ENCODE peak calls at places on chromosomes 16 and 17, in ten cellular contexts. C is LoVo; P is breast epithelium; R is GM12891; H is H4; J is effector memory CD4-positive, alpha-beta T cell; S is DMS 273 treated with DMSO at 0.1 percent for 48 hours; X is BE2C; A is stimulated activated CD8-positive, alpha-beta memory T cell treated with anti-CD3 and anti-CD28 coated beads, Interleukin-2, amount 100 ng/mL, for 48 hours; I is CD4-positive, alpha-beta memory T cell. T is an unnamed sample.

GRCh38 chr17:73474370-73474988 is 162.7 kb upstream of the CDC42EP4 start:
- DNase-seq in R (no peak), S (peak), A (no peak), C (peak), J (no peak), H (peak), I (no peak), P (no peak), X (peak), T (no peak)

GRCh38 chr17:37488009-37488604 is 1.6 kb upstream of the DUSP14 start:
- DNase-seq in A (no peak), S (peak), I (no peak), C (peak), R (no peak), P (no peak), H (peak), X (no peak), J (no peak), T (no peak)

GRCh38 chr17:66803474-66803951 is 31.4 kb upstream of the CACNG5 start:
- DNase-seq in H (no peak), S (no peak), R (no peak), C (no peak), J (no peak), I (no peak), X (no peak), P (no peak), A (no peak), T (no peak)

GRCh38 chr16:4032768-4033167 is 83.5 kb downstream of the ADCY9 start:
- DNase-seq in S (no peak), A (no peak), J (no peak), R (no peak), P (no peak), H (no peak), I (no peak), X (no peak), C (no peak), T (peak)

GRCh38 chr17:63701477-63702222 is 1.7 kb upstream of the LIMD2 start:
- DNase-seq in A (peak), X (no peak), H (no peak), C (no peak), S (no peak), J (peak), P (no peak), I (peak), R (peak), T (peak)

GRCh38 chr16:11696266-11697012 is 28.2 kb downstream of the SNN start:
- DNase-seq in J (no peak), S (no peak), P (no peak), H (no peak), C (no peak), R (no peak), A (no peak), X (no peak), I (no peak), T (peak)

GRCh38 chr16:78821335-78821734 is 721.9 kb downstream of the WWOX start:
- DNase-seq in A (no peak), J (no peak), X (no peak), S (no peak), C (no peak), P (no peak), H (no peak), I (no peak), R (no peak), T (no peak)

GRCh38 chr17:50052241-50052788 is 3.6 kb upstream of the ITGA3 start:
- DNase-seq in X (no peak), R (no peak), S (no peak), P (no peak), A (no peak), C (no peak), J (no peak), H (no peak), I (no peak), T (no peak)

GRCh38 chr17:30217054-30217453 is 18.4 kb downstream of the SLC6A4 start:
- DNase-seq in R (no peak), P (no peak), C (no peak), A (no peak), S (no peak), X (no peak), J (no peak), I (no peak), H (no peak), T (no peak)

GRCh38 chr17:79621151-79621940 is 10.5 kb upstream of the RBFOX3 start:
- DNase-seq in R (no peak), P (no peak), C (no peak), I (no peak), A (no peak), H (no peak), J (no peak), X (no peak), S (no peak), T (no peak)

GRCh38 chr16:14360326-14361037 is 269.6 kb downstream of the PARN start:
- DNase-seq in X (no peak), I (no peak), R (no peak), A (no peak), C (no peak), J (no peak), P (no peak), S (no peak), H (no peak), T (no peak)

GRCh38 chr17:11554042-11554441 is 44.2 kb upstream of the DNAH9 start:
- DNase-seq in C (no peak), A (no peak), R (no peak), I (no peak), S (no peak), J (no peak), H (no peak), P (peak), X (no peak), T (no peak)

GRCh38 chr17:41740506-41740905 is 6.1 kb upstream of the HAP1 start:
- DNase-seq in A (no peak), X (no peak), R (no peak), I (no peak), H (no peak), J (no peak), C (no peak), P (no peak), S (no peak), T (no peak)

GRCh38 chr16:85350146-85350728 is 238.0 kb upstream of the CIBAR2 start:
- DNase-seq in R (no peak), X (no peak), H (no peak), I (no peak), C (no peak), A (no peak), P (no peak), J (no peak), S (no peak), T (no peak)

GRCh38 chr17:77610980-77611641 is 347.4 kb upstream of the TNRC6C start:
- DNase-seq in I (no peak), J (no peak), X (no peak), P (no peak), H (no peak), A (no peak), S (no peak), C (no peak), R (no peak), T (peak)

GRCh38 chr16:69495821-69496220 is 69.9 kb upstream of the NFAT5 start:
- DNase-seq in C (no peak), H (no peak), R (no peak), I (no peak), J (no peak), P (no peak), A (no peak), S (no peak), X (peak), T (no peak)

GRCh38 chr16:67284699-67285646 is 5.6 kb downstream of the PLEKHG4 start:
- DNase-seq in X (peak), J (no peak), I (no peak), R (peak), H (peak), C (peak), A (no peak), S (no peak), P (no peak), T (no peak)

GRCh38 chr16:19389246-19389645 is 28.4 kb upstream of the TMC5 start:
- DNase-seq in S (no peak), C (peak), J (peak), R (peak), H (peak), I (peak), X (peak), A (peak), P (peak), T (no peak)

GRCh38 chr17:69898606-69899005 is 176.4 kb upstream of the KCNJ16 start:
- DNase-seq in J (no peak), C (no peak), R (no peak), X (no peak), S (no peak), I (no peak), P (no peak), A (no peak), H (no peak), T (no peak)

GRCh38 chr17:44197980-44198720 is 1.5 kb downstream of the ATXN7L3 start:
- DNase-seq in C (no peak), X (no peak), S (no peak), J (peak), P (no peak), R (peak), I (peak), H (peak), A (no peak), T (no peak)

GRCh38 chr16:51404386-51404785 is 253.3 kb upstream of the SALL1 start:
- DNase-seq in P (no peak), R (no peak), H (no peak), J (no peak), S (no peak), I (no peak), C (no peak), A (no peak), X (no peak), T (no peak)

GRCh38 chr16:78125112-78125844 is 25.8 kb downstream of the WWOX start:
- DNase-seq in I (no peak), A (no peak), R (no peak), X (no peak), H (no peak), S (no peak), C (no peak), J (no peak), P (no peak), T (no peak)

GRCh38 chr17:63925615-63926014 is 6.5 kb downstream of the CD79B start:
- DNase-seq in P (no peak), S (no peak), X (no peak), I (no peak), C (no peak), J (no peak), A (no peak), R (no peak), H (no peak), T (no peak)

GRCh38 chr17:57902117-57902799 is 52.4 kb upstream of the MRPS23 start:
- DNase-seq in H (no peak), P (no peak), J (no peak), R (no peak), X (no peak), I (no peak), S (no peak), C (no peak), A (no peak), T (no peak)

GRCh38 chr17:41307647-41308046 is 1.5 kb downstream of the KRTAP16-1 start:
- DNase-seq in R (no peak), J (no peak), A (no peak), H (no peak), P (no peak), I (no peak), C (no peak), X (no peak), S (peak), T (no peak)

GRCh38 chr17:68906638-68907037 is 48.6 kb downstream of the ABCA8 start:
- DNase-seq in H (no peak), J (no peak), S (peak), P (no peak), R (no peak), I (no peak), X (no peak), C (no peak), A (no peak), T (no peak)

GRCh38 chr17:41483991-41484826 is 3.3 kb upstream of the KRT35 start:
- DNase-seq in C (no peak), S (no peak), J (no peak), I (no peak), X (no peak), H (no peak), A (no peak), P (no peak), R (no peak), T (no peak)

GRCh38 chr17:43670645-43671074 is 8.9 kb upstream of the MEOX1 start:
- DNase-seq in S (no peak), C (no peak), I (no peak), A (no peak), X (no peak), J (no peak), H (no peak), R (no peak), P (no peak), T (no peak)

GRCh38 chr17:348692-349425 is 3.7 kb downstream of the RPH3AL start:
- DNase-seq in J (no peak), A (no peak), R (no peak), S (no peak), I (no peak), H (peak), X (no peak), P (no peak), C (no peak), T (no peak)

GRCh38 chr16:85912271-85912974 is 13.5 kb downstream of the IRF8 start:
- DNase-seq in H (no peak), I (no peak), R (no peak), A (no peak), P (no peak), J (no peak), S (no peak), X (no peak), C (no peak), T (no peak)

GRCh38 chr17:59370580-59371299 is 39.3 kb downstream of the YPEL2 start:
- DNase-seq in R (no peak), C (no peak), I (no peak), S (no peak), A (no peak), X (no peak), H (no peak), J (no peak), P (no peak), T (no peak)

GRCh38 chr17:82281502-82282238 is 8.2 kb upstream of the CSNK1D start:
- DNase-seq in J (no peak), A (no peak), C (peak), S (no peak), R (no peak), P (peak), X (no peak), I (no peak), H (peak), T (no peak)

GRCh38 chr16:68134644-68135043 is 49.5 kb downstream of the NFATC3 start:
- DNase-seq in P (no peak), R (no peak), C (no peak), H (no peak), A (no peak), S (no peak), I (no peak), J (no peak), X (no peak), T (no peak)

GRCh38 chr17:48269209-48269608 is 160.8 kb downstream of the SKAP1 start:
- DNase-seq in R (no peak), X (no peak), H (no peak), J (no peak), S (no peak), I (no peak), P (no peak), C (no peak), A (no peak), T (no peak)